ENCODE peak calls at places on chromosomes 2 and 18, in eight cellular contexts. M is stimulated activated CD4-positive, alpha-beta T cell treated with anti-CD3 and anti-CD28 coated beads, Interleukin-1b, Interleukin-23, amount 100 ng/mL, for 4 hours; F is NCI-H1105 treated with DMSO at 0.1 percent for 48 hours; D is nucleus accumbens; C is HCEC 1CT; X is ecto neural progenitor cell; W is Calu3; Q is stromal cell of bone marrow. G is an unnamed sample.

GRCh38 chr2:25197336-25198208 is 29.2 kb upstream of the POMC start:
- DNase-seq in C (no peak), X (no peak), Q (no peak), F (no peak), M (no peak), W (peak; percentile 11), D (no peak), G (no peak)

GRCh38 chr2:193371200-193371599 is 1176.5 kb upstream of the TMEFF2 start:
- DNase-seq in D (no peak), X (no peak), F (no peak), Q (no peak), W (no peak), M (no peak), C (no peak), G (no peak)

GRCh38 chr2:191917967-191918651 is 71.2 kb upstream of the CAVIN2 start:
- DNase-seq in M (no peak), Q (no peak), C (no peak), X (no peak), F (peak; percentile 68), D (peak; percentile 14), W (no peak), G (no peak)

GRCh38 chr2:119179951-119180350 is 21.4 kb upstream of the C1QL2 start:
- DNase-seq in Q (no peak), D (no peak), M (no peak), C (peak; percentile 25), X (no peak), F (no peak), W (no peak), G (no peak)

GRCh38 chr2:231900486-231900942 is 25.7 kb downstream of the NPPC start:
- DNase-seq in W (peak; percentile 95), X (peak; percentile 95), F (no peak), D (peak; percentile 45), Q (peak; percentile 20), M (peak; percentile 47), C (peak; percentile 59), G (peak; percentile 24)

GRCh38 chr2:15242936-15243461 is 318.1 kb downstream of the NBAS start:
- DNase-seq in M (no peak), W (no peak), C (no peak), Q (no peak), F (no peak), D (no peak), X (no peak), G (no peak)

GRCh38 chr2:113157108-113157896 is 16.5 kb upstream of the PSD4 start:
- DNase-seq in Q (no peak), M (no peak), W (peak; percentile 90), D (no peak), F (peak; percentile 19), X (peak; percentile 76), C (no peak), G (no peak)

GRCh38 chr18:75304678-75305557 is 94.3 kb downstream of the TSHZ1 start:
- DNase-seq in C (no peak), D (no peak), W (no peak), X (no peak), M (no peak), Q (no peak), F (no peak), G (no peak)

G was measured in astrocyte of the cerebellum.